ENCODE peak calls at places on chromosome 2, in eight cellular contexts. Q is pancreas, X is psoas muscle, U is A549, H is HepG2, P is left lung, B is brain microvascular endothelial cell, D is heart left ventricle. E is an unnamed sample.

GRCh38 chr2:176653856-176654443 is 384.7 kb downstream of the MTX2 start:
- DNase-seq in H (peak), X (peak), U (peak), D (peak), B (peak), Q (peak), P (peak), E (peak)

GRCh38 chr2:218400167-218400929 is 680 bp downstream of the CTDSP1 start:
- DNase-seq in B (no peak), P (peak), Q (peak), H (no peak), U (no peak), X (peak), D (peak), E (peak)

GRCh38 chr2:204863351-204863750 is 318.1 kb downstream of the PARD3B start:
- DNase-seq in P (no peak), B (no peak), H (no peak), D (no peak), Q (no peak), U (no peak), X (no peak), E (no peak)

GRCh38 chr2:218047532-218048230 is 21.4 kb upstream of the RUFY4 start:
- DNase-seq in X (no peak), D (no peak), Q (no peak), B (no peak), H (no peak), U (no peak), P (no peak), E (no peak)

GRCh38 chr2:86138736-86139625 is 32.9 kb downstream of the PTCD3 start:
- DNase-seq in X (no peak), B (no peak), P (no peak), H (no peak), U (no peak), D (no peak), Q (no peak), E (no peak)

GRCh38 chr2:100924122-100924519 is 78.0 kb upstream of the RPL31 start:
- DNase-seq in Q (no peak), P (no peak), X (no peak), H (no peak), B (no peak), D (no peak), U (no peak), E (no peak)

GRCh38 chr2:224546926-224547325 is 38.2 kb downstream of the CUL3 start:
- DNase-seq in U (no peak), X (no peak), B (no peak), Q (no peak), P (no peak), H (no peak), D (no peak), E (no peak)

GRCh38 chr2:42569116-42569711 is 782 bp downstream of the MTA3 start:
- DNase-seq in U (peak), P (peak), X (no peak), B (peak), H (peak), D (peak), Q (peak), E (peak)

GRCh38 chr2:80256396-80257167 is 48.0 kb downstream of the LRRTM1 start:
- DNase-seq in Q (no peak), X (no peak), H (peak), U (peak), D (no peak), B (no peak), P (no peak), E (no peak)

GRCh38 chr2:110748489-110748867 is 16.1 kb downstream of the ACOXL start:
- DNase-seq in H (no peak), Q (no peak), U (no peak), D (no peak), X (no peak), B (no peak), P (no peak), E (no peak)

GRCh38 chr2:17658251-17658843 is 95.3 kb downstream of the SMC6 start:
- DNase-seq in X (no peak), Q (no peak), D (no peak), B (peak), P (no peak), U (no peak), H (no peak), E (no peak)

GRCh38 chr2:199356412-199356811 is 101.3 kb downstream of the SATB2 start:
- DNase-seq in B (no peak), X (no peak), P (no peak), U (no peak), Q (no peak), D (no peak), H (no peak), E (no peak)

GRCh38 chr2:231223001-231223375 is 24.6 kb downstream of the ARMC9 start:
- DNase-seq in X (no peak), H (no peak), U (no peak), B (no peak), P (no peak), Q (no peak), D (no peak), E (no peak)

GRCh38 chr2:240095556-240096523 is 40.3 kb downstream of the COPS9 start:
- DNase-seq in P (no peak), B (no peak), X (no peak), Q (no peak), U (no peak), H (no peak), D (no peak), E (no peak)

GRCh38 chr2:34486945-34487344 is 887.8 kb upstream of the FAM98A start:
- DNase-seq in P (no peak), B (no peak), H (no peak), Q (no peak), D (no peak), X (no peak), U (no peak), E (no peak)

GRCh38 chr2:201854221-201854801 is 48.0 kb downstream of the CDK15 start:
- DNase-seq in D (no peak), H (no peak), U (no peak), P (no peak), X (no peak), B (peak), Q (no peak), E (no peak)

GRCh38 chr2:183035954-183036669 is 2.1 kb downstream of the NCKAP1 start:
- DNase-seq in U (no peak), Q (no peak), X (no peak), H (no peak), B (no peak), P (no peak), D (no peak), E (no peak)

GRCh38 chr2:180559766-180560165 is 420.6 kb upstream of the UBE2E3 start:
- DNase-seq in P (no peak), B (no peak), Q (no peak), U (no peak), D (no peak), X (no peak), H (no peak), E (no peak)

GRCh38 chr2:67057123-67057522 is 340.0 kb upstream of the ETAA1 start:
- DNase-seq in P (no peak), U (no peak), Q (no peak), H (no peak), X (no peak), B (no peak), D (no peak), E (no peak)

GRCh38 chr2:96305979-96306308 is 598 bp upstream of the SNRNP200 start:
- DNase-seq in Q (no peak), U (no peak), X (no peak), D (no peak), B (no peak), P (no peak), H (no peak), E (no peak)

GRCh38 chr2:231900975-231901374 is 25.2 kb downstream of the NPPC start:
- DNase-seq in D (no peak), U (no peak), B (no peak), H (no peak), X (no peak), Q (peak), P (no peak), E (no peak)

GRCh38 chr2:175973373-175973772 is 28.7 kb downstream of the LNPK start:
- DNase-seq in H (no peak), B (no peak), Q (no peak), U (no peak), D (no peak), X (no peak), P (no peak), E (no peak)

GRCh38 chr2:67137699-67138098 is 259.4 kb upstream of the ETAA1 start:
- DNase-seq in U (no peak), D (no peak), B (no peak), X (no peak), P (no peak), Q (no peak), H (no peak), E (no peak)

GRCh38 chr2:174606336-174606735 is 8.7 kb upstream of the WIPF1 start:
- DNase-seq in U (peak), P (no peak), B (peak), Q (no peak), D (no peak), X (peak), H (no peak), E (no peak)

GRCh38 chr2:221673248-221673647 is 101.1 kb upstream of the EPHA4 start:
- DNase-seq in P (no peak), D (no peak), Q (no peak), H (no peak), B (no peak), U (no peak), X (no peak), E (no peak)

GRCh38 chr2:226001716-226002115 is 602.2 kb downstream of the NYAP2 start:
- DNase-seq in Q (no peak), P (no peak), H (no peak), U (no peak), B (no peak), X (no peak), D (no peak), E (no peak)

GRCh38 chr2:217756375-217757107 is 246.3 kb downstream of the TNS1 start:
- DNase-seq in Q (peak), D (peak), P (peak), B (peak), U (peak), X (peak), H (peak), E (peak)

GRCh38 chr2:71538241-71538640 is 84.9 kb downstream of the DYSF start:
- DNase-seq in Q (no peak), B (no peak), H (no peak), U (no peak), D (no peak), P (no peak), X (no peak), E (no peak)

GRCh38 chr2:71492112-71492511 is 38.8 kb downstream of the DYSF start:
- DNase-seq in D (peak), Q (no peak), B (no peak), U (no peak), H (no peak), P (no peak), X (peak), E (peak)

GRCh38 chr2:227613272-227613660 is 1.4 kb downstream of the SCYGR3 start:
- DNase-seq in U (no peak), B (no peak), P (peak), H (no peak), X (no peak), D (no peak), Q (no peak), E (no peak)

GRCh38 chr2:31287681-31288080 is 53.7 kb downstream of the EHD3 start:
- DNase-seq in P (no peak), X (no peak), B (peak), U (no peak), H (no peak), Q (no peak), D (no peak), E (no peak)

GRCh38 chr2:31286961-31287550 is 53.1 kb downstream of the EHD3 start:
- DNase-seq in H (no peak), B (peak), X (no peak), Q (no peak), D (no peak), U (no peak), P (no peak), E (no peak)

GRCh38 chr2:31286230-31286629 is 52.3 kb downstream of the EHD3 start:
- DNase-seq in P (no peak), B (no peak), H (no peak), D (no peak), U (no peak), X (no peak), Q (no peak), E (no peak)

GRCh38 chr2:31282634-31283033 is 48.7 kb downstream of the EHD3 start:
- DNase-seq in X (no peak), Q (no peak), B (no peak), D (no peak), P (no peak), U (no peak), H (no peak), E (no peak)

GRCh38 chr2:31284107-31284506 is 50.2 kb downstream of the EHD3 start:
- DNase-seq in Q (no peak), X (no peak), H (no peak), U (no peak), D (no peak), B (no peak), P (no peak), E (no peak)
- H3K27ac ChIP-seq in Q (no peak), X (no peak), H (no peak), U (no peak), D (no peak), B (no peak), P (no peak), E (no peak)

GRCh38 chr2:133333189-133333588 is 235.1 kb downstream of the NCKAP5 start:
- DNase-seq in H (no peak), B (peak), P (no peak), X (no peak), Q (no peak), U (no peak), D (no peak), E (no peak)
- H3K27ac ChIP-seq in H (no peak), B (no peak), P (no peak), X (no peak), Q (no peak), U (no peak), D (no peak), E (no peak)

GRCh38 chr2:65070172-65070830 is 14.1 kb downstream of the CEP68 start:
- DNase-seq in Q (no peak), B (no peak), U (peak), X (no peak), P (no peak), D (no peak), H (peak), E (no peak)

GRCh38 chr2:65071499-65072180 is 15.4 kb downstream of the CEP68 start:
- DNase-seq in P (no peak), Q (no peak), D (peak), X (no peak), U (peak), H (no peak), B (peak), E (peak)

GRCh38 chr2:65067806-65068553 is 11.8 kb downstream of the CEP68 start:
- DNase-seq in H (no peak), D (no peak), Q (no peak), X (no peak), U (no peak), P (no peak), B (no peak), E (no peak)

GRCh38 chr2:65070856-65071255 is 14.6 kb downstream of the CEP68 start:
- DNase-seq in H (no peak), Q (no peak), B (no peak), P (no peak), U (no peak), X (no peak), D (no peak), E (no peak)

GRCh38 chr2:65069425-65069824 is 13.2 kb downstream of the CEP68 start:
- DNase-seq in D (no peak), B (no peak), H (no peak), Q (no peak), U (no peak), P (no peak), X (no peak), E (no peak)
- H3K27ac ChIP-seq in D (peak), B (no peak), H (peak), Q (no peak), U (peak), P (no peak), X (peak), E (peak)

GRCh38 chr2:47485751-47486300 is 82.9 kb downstream of the MSH2 start:
- DNase-seq in P (no peak), B (no peak), X (no peak), Q (no peak), D (no peak), H (no peak), U (no peak), E (no peak)
- H3K27ac ChIP-seq in P (no peak), B (no peak), X (no peak), Q (no peak), D (no peak), H (no peak), U (no peak), E (no peak)

GRCh38 chr2:20424300-20425290 is 22.3 kb upstream of the RHOB start:
- DNase-seq in B (peak), P (peak), U (no peak), H (no peak), Q (no peak), X (peak), D (peak), E (no peak)
- H3K27ac ChIP-seq in B (no peak), P (peak), U (no peak), H (no peak), Q (no peak), X (no peak), D (peak), E (no peak)

E was measured in ovary.